ENCODE peak calls at places on chromosomes 7 and 10, in four cellular contexts. One of them, this sample, is unnamed.

GRCh38 chr7:141557360-141557759 is 6.2 kb downstream of the AGK start:
- DNase-seq in epithelial cell of esophagus: no peak
- DNase-seq in stimulated activated CD8-positive, alpha-beta memory T cell treated with anti-CD3 and anti-CD28 coated beads, Interleukin-15, amount 100 ng/mL, for 4 hours: no peak
- DNase-seq in T-cell: no peak
- DNase-seq in this sample: no peak

GRCh38 chr10:75334720-75335119 is 66.8 kb downstream of the ZNF503 start:
- DNase-seq in epithelial cell of esophagus: no peak
- DNase-seq in stimulated activated CD8-positive, alpha-beta memory T cell treated with anti-CD3 and anti-CD28 coated beads, Interleukin-15, amount 100 ng/mL, for 4 hours: no peak
- DNase-seq in T-cell: no peak
- DNase-seq in this sample: no peak

GRCh38 chr10:24344695-24345473 is 135.9 kb downstream of the KIAA1217 start:
- DNase-seq in stimulated activated CD8-positive, alpha-beta memory T cell treated with anti-CD3 and anti-CD28 coated beads, Interleukin-15, amount 100 ng/mL, for 4 hours: no peak
- DNase-seq in T-cell: no peak
- DNase-seq in epithelial cell of esophagus: no peak
- DNase-seq in this sample: no peak

GRCh38 chr10:50894312-50894711 is 8.9 kb upstream of the A1CF start:
- DNase-seq in T-cell: no peak
- DNase-seq in epithelial cell of esophagus: no peak
- DNase-seq in stimulated activated CD8-positive, alpha-beta memory T cell treated with anti-CD3 and anti-CD28 coated beads, Interleukin-15, amount 100 ng/mL, for 4 hours: no peak
- DNase-seq in this sample: no peak

GRCh38 chr7:86968618-86969017 is 90.8 kb downstream of the ELAPOR2 start:
- DNase-seq in T-cell: no peak
- DNase-seq in epithelial cell of esophagus: no peak
- DNase-seq in stimulated activated CD8-positive, alpha-beta memory T cell treated with anti-CD3 and anti-CD28 coated beads, Interleukin-15, amount 100 ng/mL, for 4 hours: no peak
- DNase-seq in this sample: no peak

GRCh38 chr10:128907155-128907554 is 559.9 kb upstream of the MGMT start:
- DNase-seq in stimulated activated CD8-positive, alpha-beta memory T cell treated with anti-CD3 and anti-CD28 coated beads, Interleukin-15, amount 100 ng/mL, for 4 hours: no peak
- DNase-seq in epithelial cell of esophagus: no peak
- DNase-seq in T-cell: no peak
- DNase-seq in this sample: no peak

GRCh38 chr7:29479606-29480200 is 83.9 kb upstream of the PRR15 start:
- DNase-seq in T-cell: no peak
- DNase-seq in stimulated activated CD8-positive, alpha-beta memory T cell treated with anti-CD3 and anti-CD28 coated beads, Interleukin-15, amount 100 ng/mL, for 4 hours: no peak
- DNase-seq in epithelial cell of esophagus: no peak
- DNase-seq in this sample: no peak

GRCh38 chr10:33982995-33983394 is 648.5 kb upstream of the NRP1 start:
- DNase-seq in epithelial cell of esophagus: peak; percentile 69
- DNase-seq in T-cell: no peak
- DNase-seq in stimulated activated CD8-positive, alpha-beta memory T cell treated with anti-CD3 and anti-CD28 coated beads, Interleukin-15, amount 100 ng/mL, for 4 hours: no peak
- DNase-seq in this sample: no peak

GRCh38 chr10:72502581-72502980 is 123.3 kb downstream of the MICU1 start:
- DNase-seq in T-cell: no peak
- DNase-seq in stimulated activated CD8-positive, alpha-beta memory T cell treated with anti-CD3 and anti-CD28 coated beads, Interleukin-15, amount 100 ng/mL, for 4 hours: no peak
- DNase-seq in epithelial cell of esophagus: no peak
- DNase-seq in this sample: no peak

GRCh38 chr7:351681-352480 is 61.9 kb downstream of the FOXL3 start:
- DNase-seq in stimulated activated CD8-positive, alpha-beta memory T cell treated with anti-CD3 and anti-CD28 coated beads, Interleukin-15, amount 100 ng/mL, for 4 hours: no peak
- DNase-seq in T-cell: peak; percentile 48
- DNase-seq in epithelial cell of esophagus: no peak
- DNase-seq in this sample: peak; percentile 27

GRCh38 chr10:131946321-131946751 is 35.4 kb downstream of the BNIP3 start:
- DNase-seq in T-cell: no peak
- DNase-seq in epithelial cell of esophagus: peak; percentile 73
- DNase-seq in stimulated activated CD8-positive, alpha-beta memory T cell treated with anti-CD3 and anti-CD28 coated beads, Interleukin-15, amount 100 ng/mL, for 4 hours: no peak
- DNase-seq in this sample: no peak

GRCh38 chr7:129952164-129952652 is 552 bp downstream of the UBE2H start:
- DNase-seq in T-cell: peak; percentile 9
- DNase-seq in stimulated activated CD8-positive, alpha-beta memory T cell treated with anti-CD3 and anti-CD28 coated beads, Interleukin-15, amount 100 ng/mL, for 4 hours: peak; percentile 7
- DNase-seq in epithelial cell of esophagus: peak; percentile 51
- DNase-seq in this sample: no peak

GRCh38 chr10:93445978-93446720 is 36.0 kb downstream of the MYOF start:
- DNase-seq in T-cell: no peak
- DNase-seq in epithelial cell of esophagus: peak; percentile 66
- DNase-seq in stimulated activated CD8-positive, alpha-beta memory T cell treated with anti-CD3 and anti-CD28 coated beads, Interleukin-15, amount 100 ng/mL, for 4 hours: no peak
- DNase-seq in this sample: no peak

GRCh38 chr7:47285860-47286491 is 295.9 kb downstream of the TNS3 start:
- DNase-seq in epithelial cell of esophagus: no peak
- DNase-seq in stimulated activated CD8-positive, alpha-beta memory T cell treated with anti-CD3 and anti-CD28 coated beads, Interleukin-15, amount 100 ng/mL, for 4 hours: no peak
- DNase-seq in T-cell: no peak
- DNase-seq in this sample: no peak

GRCh38 chr10:112335104-112335840 is 38.6 kb upstream of the ACSL5 start:
- DNase-seq in epithelial cell of esophagus: peak; percentile 18
- DNase-seq in stimulated activated CD8-positive, alpha-beta memory T cell treated with anti-CD3 and anti-CD28 coated beads, Interleukin-15, amount 100 ng/mL, for 4 hours: no peak
- DNase-seq in T-cell: no peak
- DNase-seq in this sample: no peak

GRCh38 chr10:5775705-5776104 is 37.5 kb downstream of the GDI2 start:
- DNase-seq in stimulated activated CD8-positive, alpha-beta memory T cell treated with anti-CD3 and anti-CD28 coated beads, Interleukin-15, amount 100 ng/mL, for 4 hours: peak; percentile 57
- DNase-seq in epithelial cell of esophagus: no peak
- DNase-seq in T-cell: peak; percentile 84
- DNase-seq in this sample: peak; percentile 74

GRCh38 chr7:99953649-99954048 is 22.2 kb downstream of the AZGP1 start:
- DNase-seq in T-cell: no peak
- DNase-seq in epithelial cell of esophagus: peak; percentile 75
- DNase-seq in stimulated activated CD8-positive, alpha-beta memory T cell treated with anti-CD3 and anti-CD28 coated beads, Interleukin-15, amount 100 ng/mL, for 4 hours: no peak
- DNase-seq in this sample: no peak

GRCh38 chr7:25970381-25970780 is 181.6 kb upstream of the NFE2L3 start:
- DNase-seq in T-cell: no peak
- DNase-seq in epithelial cell of esophagus: no peak
- DNase-seq in stimulated activated CD8-positive, alpha-beta memory T cell treated with anti-CD3 and anti-CD28 coated beads, Interleukin-15, amount 100 ng/mL, for 4 hours: no peak
- DNase-seq in this sample: no peak

GRCh38 chr10:29239569-29240472 is 49.0 kb upstream of the LYZL1 start:
- DNase-seq in T-cell: no peak
- DNase-seq in stimulated activated CD8-positive, alpha-beta memory T cell treated with anti-CD3 and anti-CD28 coated beads, Interleukin-15, amount 100 ng/mL, for 4 hours: no peak
- DNase-seq in epithelial cell of esophagus: no peak
- DNase-seq in this sample: no peak

GRCh38 chr10:67241435-67241834 is 315.6 kb downstream of the LRRTM3 start:
- DNase-seq in stimulated activated CD8-positive, alpha-beta memory T cell treated with anti-CD3 and anti-CD28 coated beads, Interleukin-15, amount 100 ng/mL, for 4 hours: no peak
- DNase-seq in T-cell: no peak
- DNase-seq in epithelial cell of esophagus: no peak
- DNase-seq in this sample: no peak

GRCh38 chr7:32479574-32480200 is 10.5 kb downstream of the LSM5 start:
- DNase-seq in epithelial cell of esophagus: peak; percentile 73
- DNase-seq in stimulated activated CD8-positive, alpha-beta memory T cell treated with anti-CD3 and anti-CD28 coated beads, Interleukin-15, amount 100 ng/mL, for 4 hours: no peak
- DNase-seq in T-cell: no peak
- DNase-seq in this sample: no peak

GRCh38 chr7:7720750-7721621 is 2.6 kb upstream of the RPA3 start:
- DNase-seq in stimulated activated CD8-positive, alpha-beta memory T cell treated with anti-CD3 and anti-CD28 coated beads, Interleukin-15, amount 100 ng/mL, for 4 hours: no peak
- DNase-seq in T-cell: no peak
- DNase-seq in epithelial cell of esophagus: no peak
- DNase-seq in this sample: no peak

GRCh38 chr7:96328016-96328415 is 6.1 kb upstream of the SLC25A13 start:
- DNase-seq in epithelial cell of esophagus: peak; percentile 79
- DNase-seq in stimulated activated CD8-positive, alpha-beta memory T cell treated with anti-CD3 and anti-CD28 coated beads, Interleukin-15, amount 100 ng/mL, for 4 hours: no peak
- DNase-seq in T-cell: no peak
- DNase-seq in this sample: no peak

GRCh38 chr7:142933092-142933475 is 462 bp downstream of the TRPV5 start:
- DNase-seq in stimulated activated CD8-positive, alpha-beta memory T cell treated with anti-CD3 and anti-CD28 coated beads, Interleukin-15, amount 100 ng/mL, for 4 hours: no peak
- DNase-seq in epithelial cell of esophagus: no peak
- DNase-seq in T-cell: no peak
- DNase-seq in this sample: no peak

GRCh38 chr10:79111427-79111826 is 42.7 kb downstream of the ZMIZ1 start:
- DNase-seq in stimulated activated CD8-positive, alpha-beta memory T cell treated with anti-CD3 and anti-CD28 coated beads, Interleukin-15, amount 100 ng/mL, for 4 hours: no peak
- DNase-seq in epithelial cell of esophagus: peak; percentile 67
- DNase-seq in T-cell: no peak
- DNase-seq in this sample: no peak

GRCh38 chr7:16646427-16647081 is 573 bp downstream of the BZW2 start:
- DNase-seq in epithelial cell of esophagus: peak; percentile 35
- DNase-seq in T-cell: no peak
- DNase-seq in stimulated activated CD8-positive, alpha-beta memory T cell treated with anti-CD3 and anti-CD28 coated beads, Interleukin-15, amount 100 ng/mL, for 4 hours: no peak
- DNase-seq in this sample: no peak

GRCh38 chr7:128020161-128020560 is 11.1 kb downstream of the LRRC4 start:
- DNase-seq in stimulated activated CD8-positive, alpha-beta memory T cell treated with anti-CD3 and anti-CD28 coated beads, Interleukin-15, amount 100 ng/mL, for 4 hours: no peak
- DNase-seq in T-cell: no peak
- DNase-seq in epithelial cell of esophagus: no peak
- DNase-seq in this sample: no peak

GRCh38 chr10:68221196-68221595 is 10.7 kb downstream of the ATOH7 start:
- DNase-seq in T-cell: no peak
- DNase-seq in stimulated activated CD8-positive, alpha-beta memory T cell treated with anti-CD3 and anti-CD28 coated beads, Interleukin-15, amount 100 ng/mL, for 4 hours: no peak
- DNase-seq in epithelial cell of esophagus: no peak
- DNase-seq in this sample: no peak

GRCh38 chr7:35424869-35425495 is 171.1 kb upstream of the TBX20 start:
- DNase-seq in stimulated activated CD8-positive, alpha-beta memory T cell treated with anti-CD3 and anti-CD28 coated beads, Interleukin-15, amount 100 ng/mL, for 4 hours: no peak
- DNase-seq in epithelial cell of esophagus: peak; percentile 62
- DNase-seq in T-cell: peak; percentile 44
- DNase-seq in this sample: peak; percentile 21

GRCh38 chr10:71746344-71747037 is 26.8 kb downstream of the VSIR start:
- DNase-seq in T-cell: no peak
- DNase-seq in stimulated activated CD8-positive, alpha-beta memory T cell treated with anti-CD3 and anti-CD28 coated beads, Interleukin-15, amount 100 ng/mL, for 4 hours: no peak
- DNase-seq in epithelial cell of esophagus: no peak
- DNase-seq in this sample: no peak

GRCh38 chr10:2111936-2112335 is 374.6 kb upstream of the ADARB2 start:
- DNase-seq in epithelial cell of esophagus: peak; percentile 98
- DNase-seq in T-cell: no peak
- DNase-seq in stimulated activated CD8-positive, alpha-beta memory T cell treated with anti-CD3 and anti-CD28 coated beads, Interleukin-15, amount 100 ng/mL, for 4 hours: no peak
- DNase-seq in this sample: no peak